ENCODE peak calls at places on chromosomes 2 and 18, in six cellular contexts. V is H9, X is neuronal stem cell, G is IMR-90, L is mesenchymal stem cell, K is H1. E is an unnamed sample.

GRCh38 chr18:22872894-22873537 is 60.1 kb upstream of the RBBP8 start:
- DNase-seq in K (no peak), G (peak; percentile 5), X (no peak), V (no peak), L (peak; percentile 13), E (no peak)

GRCh38 chr2:210366675-210367080 is 51.7 kb upstream of the MYL1 start:
- DNase-seq in L (no peak), X (no peak), V (no peak), G (no peak), K (no peak), E (peak; percentile 65)

GRCh38 chr2:242011516-242011915 is 142.0 kb downstream of the RTP5 start:
- DNase-seq in G (no peak), K (no peak), X (no peak), V (no peak), L (no peak), E (no peak)

GRCh38 chr2:147639891-147640290 is 204.9 kb upstream of the ACVR2A start:
- DNase-seq in G (no peak), X (no peak), L (no peak), K (no peak), V (no peak), E (no peak)

GRCh38 chr18:3593381-3593903 is 143.5 kb downstream of the TGIF1 start:
- DNase-seq in V (no peak), G (peak; percentile 87), K (no peak), L (peak; percentile 98), X (peak; percentile 69), E (peak; percentile 82)

GRCh38 chr2:38176619-38177021 is 100.7 kb upstream of the CYP1B1 start:
- DNase-seq in G (peak; percentile 96), V (no peak), L (peak; percentile 79), X (no peak), K (no peak), E (peak; percentile 84)

GRCh38 chr2:75361486-75361885 is 162.2 kb upstream of the TACR1 start:
- DNase-seq in K (no peak), X (no peak), L (no peak), G (no peak), V (no peak), E (peak; percentile 20)

GRCh38 chr2:223647258-223647952 is 45.2 kb upstream of the SCG2 start:
- DNase-seq in G (peak; percentile 24), K (no peak), X (no peak), L (peak; percentile 66), V (no peak), E (no peak)

GRCh38 chr2:217734999-217735398 is 267.8 kb downstream of the TNS1 start:
- DNase-seq in G (no peak), L (no peak), X (no peak), V (no peak), K (no peak), E (no peak)
- H4K91ac ChIP-seq in G (no peak overlapping the region), L (no peak overlapping the region), X (no peak overlapping the region), V (no peak overlapping the region), K (no peak overlapping the region), E (no peak overlapping the region)

DNA sequence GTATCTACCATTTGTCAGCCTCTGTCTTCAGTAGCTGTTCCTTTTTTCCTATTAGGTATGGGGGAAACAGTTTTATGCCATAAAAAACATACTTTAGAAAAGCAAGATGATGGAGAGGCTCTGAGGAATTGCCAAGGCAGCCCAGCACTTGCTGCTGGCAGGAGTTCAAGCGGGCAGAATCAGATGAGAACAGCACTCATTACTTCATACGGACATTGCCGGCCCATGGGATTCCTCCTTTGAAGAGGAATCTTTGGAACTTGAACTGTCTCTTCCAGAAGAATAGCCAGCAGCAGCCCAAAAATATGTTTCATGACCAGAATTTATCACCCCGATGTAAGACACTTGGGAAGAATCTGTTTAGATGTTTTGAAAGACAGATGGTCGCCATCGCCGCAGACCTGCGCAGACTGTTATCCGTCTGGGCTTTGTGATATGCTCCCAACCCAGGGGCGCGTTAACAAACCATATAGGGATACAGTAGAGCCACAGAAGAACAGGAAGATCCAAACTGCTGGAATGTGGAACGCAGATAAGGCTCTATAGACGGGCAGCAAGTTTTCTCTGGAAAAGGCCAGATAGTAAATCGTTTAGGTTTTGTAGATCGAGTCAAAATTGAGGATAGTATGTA is 3.6 kb upstream of the ADI1 start:
- DNase-seq in L (peak; percentile 43), G (peak; percentile 61), V (no peak), K (no peak), X (no peak), E (peak; percentile 43)
- H3K14ac ChIP-seq in L (no peak overlapping the region), G (peak overlapping the region; percentile 29), V (no peak overlapping the region), K (no peak overlapping the region), X (no peak overlapping the region), E (no peak overlapping the region)

GRCh38 chr2:240968731-240969624 is 29.4 kb upstream of the SNED1 start:
- DNase-seq in X (no peak), K (no peak), L (no peak), G (no peak), V (peak; percentile 52), E (no peak)
- H3K9ac ChIP-seq in X (no peak overlapping the region), K (no peak overlapping the region), L (no peak overlapping the region), G (no peak overlapping the region), V (no peak overlapping the region), E (no peak overlapping the region)

GRCh38 chr18:55321268-55322175 is 266.5 kb downstream of the TCF4 start:
- DNase-seq in L (peak; percentile 93), K (no peak), V (peak; percentile 85), X (peak; percentile 78), G (peak; percentile 89), E (peak; percentile 57)
- H4K91ac ChIP-seq in L (no peak overlapping the region), K (no peak overlapping the region), V (no peak overlapping the region), X (no peak overlapping the region), G (no peak overlapping the region), E (no peak overlapping the region)

DNA sequence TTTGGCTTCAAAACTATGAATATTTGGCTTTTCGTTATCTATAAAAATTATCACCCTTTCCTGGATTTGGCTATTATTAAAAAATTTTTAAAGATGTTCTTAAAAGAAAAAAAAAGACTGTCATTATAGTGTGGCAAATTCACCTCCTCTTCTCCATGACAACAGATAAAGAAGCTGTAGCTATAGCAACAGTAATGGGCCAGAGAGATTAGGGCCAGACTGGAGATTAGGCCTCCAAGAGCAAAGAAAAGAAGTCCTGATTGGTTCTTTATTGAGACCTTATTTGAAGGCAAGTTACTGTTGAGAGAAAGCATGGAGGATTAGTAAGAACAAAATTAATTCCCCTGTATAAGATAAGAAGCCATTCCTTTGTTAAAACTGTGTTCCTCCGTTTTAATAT is 812.5 kb downstream of the DCC start:
- DNase-seq in G (no peak), V (no peak), X (peak; percentile 8), K (no peak), L (no peak), E (no peak)
- H3K14ac ChIP-seq in G (no peak overlapping the region), V (no peak overlapping the region), X (no peak overlapping the region), K (no peak overlapping the region), L (no peak overlapping the region), E (no peak overlapping the region)

GRCh38 chr2:144403940-144404339 is 116.0 kb downstream of the ZEB2 start:
- DNase-seq in X (no peak), K (no peak), V (no peak), L (peak; percentile 46), G (no peak), E (peak; percentile 77)

GRCh38 chr2:144405313-144405710 is 114.6 kb downstream of the ZEB2 start:
- DNase-seq in X (no peak), G (no peak), L (no peak), V (no peak), K (no peak), E (no peak)

GRCh38 chr2:144401036-144401435 is 118.9 kb downstream of the ZEB2 start:
- DNase-seq in V (no peak), K (no peak), L (no peak), G (no peak), X (no peak), E (no peak)

GRCh38 chr2:144404621-144405312 is 115.2 kb downstream of the ZEB2 start:
- DNase-seq in G (peak; percentile 39), L (peak; percentile 27), K (no peak), X (no peak), V (no peak), E (no peak)

DNA sequence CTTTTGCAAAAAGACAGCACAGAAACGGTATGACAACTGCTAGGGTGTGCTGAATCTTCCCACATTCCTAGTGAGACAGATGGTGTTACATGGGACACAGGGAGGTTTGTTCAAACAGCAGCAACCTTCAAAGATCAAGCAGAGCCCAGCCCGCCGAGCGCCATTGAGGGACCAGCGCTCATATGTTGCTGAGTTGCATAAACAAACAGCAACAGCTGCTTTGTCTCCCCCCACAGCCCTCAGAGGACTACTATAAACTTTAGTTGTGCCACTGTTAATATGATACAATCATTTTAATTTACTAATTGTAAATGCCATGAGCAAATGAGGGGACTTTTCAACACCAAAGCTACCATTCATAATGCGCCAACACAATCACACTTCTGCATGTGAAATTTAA is 117.6 kb downstream of the ZEB2 start:
- DNase-seq in G (peak; percentile 37), K (no peak), L (peak; percentile 55), X (no peak), V (no peak), E (no peak)
- H3K9ac ChIP-seq in G (no peak overlapping the region), K (no peak overlapping the region), L (no peak overlapping the region), X (no peak overlapping the region), V (no peak overlapping the region), E (no peak overlapping the region)

GRCh38 chr2:99593692-99594427 is 104.0 kb upstream of the REV1 start:
- DNase-seq in L (peak; percentile 61), V (no peak), X (peak; percentile 49), G (no peak), K (no peak), E (no peak)

GRCh38 chr2:99597616-99598015 is 107.8 kb upstream of the REV1 start:
- DNase-seq in G (peak; percentile 71), L (no peak), K (no peak), X (no peak), V (no peak), E (no peak)

GRCh38 chr2:99598435-99598834 is 108.6 kb upstream of the REV1 start:
- DNase-seq in X (no peak), G (no peak), K (no peak), L (no peak), V (peak; percentile 45), E (no peak)

GRCh38 chr2:99600929-99601680 is 111.3 kb upstream of the REV1 start:
- DNase-seq in L (peak; percentile 28), V (peak; percentile 46), K (no peak), G (peak; percentile 43), X (no peak), E (no peak)

GRCh38 chr2:99595373-99595772 is 105.6 kb upstream of the REV1 start:
- DNase-seq in K (no peak), L (no peak), G (no peak), V (no peak), X (no peak), E (no peak)
- H4K91ac ChIP-seq in K (no peak overlapping the region), L (no peak overlapping the region), G (no peak overlapping the region), V (no peak overlapping the region), X (no peak overlapping the region), E (no peak overlapping the region)

DNA sequence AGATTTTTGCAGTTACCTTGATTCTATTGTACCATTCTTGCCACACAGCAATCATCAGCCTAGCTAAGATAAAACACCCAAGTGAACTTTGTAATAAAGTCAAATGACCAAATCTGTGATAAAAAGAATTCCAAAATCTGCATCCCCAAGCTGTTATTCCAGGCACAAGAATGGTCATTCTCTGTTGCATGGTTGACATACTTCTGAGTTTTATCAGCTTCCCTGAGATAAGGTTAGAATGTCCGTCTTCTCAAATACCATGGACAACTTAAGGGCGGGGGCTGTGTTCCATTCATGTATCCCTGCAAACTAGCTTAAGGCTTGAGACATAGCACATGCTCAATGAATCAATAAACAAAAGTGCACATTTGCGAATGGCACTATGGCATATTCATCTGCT is 8.1 kb upstream of the BMP10 start:
- DNase-seq in X (no peak), G (peak; percentile 76), V (no peak), K (no peak), L (no peak), E (peak; percentile 55)
- H3K14ac ChIP-seq in X (no peak overlapping the region), G (no peak overlapping the region), V (no peak overlapping the region), K (no peak overlapping the region), L (no peak overlapping the region), E (no peak overlapping the region)